ENCODE peak calls at places on chromosome X, in seven cellular contexts. F, R, M, Q, V, E and N are unnamed samples.

GRCh38 chrX:10989386-10989785 is 121.7 kb upstream of the HCCS start:
- DNase-seq in F (no peak), R (no peak), M (no peak), Q (no peak), V (no peak), E (no peak), N (no peak)

GRCh38 chrX:107508925-107509324 is 59.5 kb downstream of the FRMPD3 start:
- DNase-seq in F (no peak), R (no peak), M (no peak), Q (no peak), V (no peak), E (no peak), N (no peak)

GRCh38 chrX:30513284-30513683 is 64.3 kb downstream of the TASL start:
- DNase-seq in F (peak; percentile 4), R (no peak), M (peak; percentile 5), Q (no peak), V (no peak), E (peak; percentile 11), N (no peak)

GRCh38 chrX:73922856-73923429 is 359.9 kb downstream of the CHIC1 start:
- DNase-seq in F (no peak), R (no peak), M (no peak), Q (no peak), V (no peak), E (no peak), N (no peak)

GRCh38 chrX:41022579-41022978 is 62.7 kb upstream of the USP9X start:
- DNase-seq in F (peak; percentile 83), R (no peak), M (no peak), Q (no peak), V (no peak), E (no peak), N (no peak)

GRCh38 chrX:119784747-119785446 is 6.5 kb downstream of the RPL39 start:
- DNase-seq in F (no peak), R (no peak), M (peak; percentile 47), Q (no peak), V (peak; percentile 51), E (peak; percentile 37), N (no peak)

GRCh38 chrX:98501441-98501840 is 1617.7 kb downstream of the RPA4 start:
- DNase-seq in F (no peak), R (no peak), M (no peak), Q (no peak), V (no peak), E (no peak), N (no peak)

GRCh38 chrX:7435822-7436221 is 287.9 kb upstream of the PUDP start:
- DNase-seq in F (no peak), R (no peak), M (no peak), Q (no peak), V (no peak), E (no peak), N (no peak)

GRCh38 chrX:30504309-30504708 is 73.3 kb downstream of the TASL start:
- DNase-seq in F (peak; percentile 20), R (peak; percentile 5), M (peak; percentile 8), Q (no peak), V (no peak), E (peak; percentile 11), N (no peak)

GRCh38 chrX:41118156-41118555 is 32.9 kb downstream of the USP9X start:
- DNase-seq in F (no peak), R (no peak), M (no peak), Q (no peak), V (no peak), E (no peak), N (no peak)

GRCh38 chrX:16892504-16893362 is 22.6 kb upstream of the RBBP7 start:
- DNase-seq in F (peak; percentile 50), R (peak; percentile 25), M (peak; percentile 67), Q (no peak), V (peak; percentile 62), E (peak; percentile 60), N (peak; percentile 42)

GRCh38 chrX:111114806-111115205 is 18.8 kb downstream of the PAK3 start:
- DNase-seq in F (no peak), R (no peak), M (no peak), Q (no peak), V (no peak), E (no peak), N (no peak)

GRCh38 chrX:129984196-129984962 is 1.9 kb downstream of the BCORL1 start:
- DNase-seq in F (no peak), R (no peak), M (peak; percentile 86), Q (no peak), V (peak; percentile 53), E (peak; percentile 73), N (peak; percentile 42)

GRCh38 chrX:44770111-44770510 is 73.7 kb upstream of the DUSP21 start:
- DNase-seq in F (no peak), R (no peak), M (no peak), Q (no peak), V (no peak), E (no peak), N (no peak)

GRCh38 chrX:153775293-153775595 is 5.6 kb upstream of the SRPK3 start:
- DNase-seq in F (no peak), R (no peak), M (peak; percentile 28), Q (no peak), V (no peak), E (no peak), N (no peak)

DNA sequence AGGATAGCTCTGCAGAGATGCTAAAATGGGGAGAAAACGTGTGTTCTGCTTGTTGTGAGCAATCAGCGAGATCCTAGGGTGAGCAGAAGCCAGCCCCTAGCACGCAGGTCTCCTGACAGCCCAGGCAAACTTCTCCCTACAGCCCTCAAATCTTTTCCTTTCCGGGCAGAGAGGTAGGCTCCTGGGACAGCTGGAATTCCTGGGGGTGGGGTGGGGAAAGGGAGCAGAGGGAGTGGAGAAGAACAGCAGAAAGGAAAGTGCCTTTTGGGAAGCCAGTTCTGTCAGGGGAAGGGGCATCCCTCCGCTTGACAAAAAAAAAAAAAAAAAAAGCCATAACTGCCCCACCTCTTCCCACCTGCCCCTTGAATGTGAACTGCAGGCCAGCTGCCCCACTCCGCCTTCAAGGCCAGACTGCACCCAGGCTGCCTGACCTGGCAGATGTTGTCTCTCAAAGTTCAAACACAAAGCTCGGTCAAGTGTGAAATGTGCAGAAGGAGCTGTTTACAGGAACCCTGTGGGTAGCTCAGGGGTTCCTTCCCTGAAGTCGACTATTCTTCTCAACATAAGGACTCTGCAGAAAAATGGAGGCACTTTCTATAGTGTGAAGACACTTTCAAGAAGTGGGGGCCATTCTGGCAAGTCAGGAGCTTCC is 16.4 kb downstream of the FGD1 start:
- DNase-seq in F (no peak), R (no peak), M (no peak), Q (no peak), V (peak; percentile 53), E (no peak), N (no peak)
- TF ChIP-seq POLR2AphosphoS5 in F (no peak), R (no peak), M (no peak), Q (no peak), V (no peak), E (no peak), N (no peak)

DNA sequence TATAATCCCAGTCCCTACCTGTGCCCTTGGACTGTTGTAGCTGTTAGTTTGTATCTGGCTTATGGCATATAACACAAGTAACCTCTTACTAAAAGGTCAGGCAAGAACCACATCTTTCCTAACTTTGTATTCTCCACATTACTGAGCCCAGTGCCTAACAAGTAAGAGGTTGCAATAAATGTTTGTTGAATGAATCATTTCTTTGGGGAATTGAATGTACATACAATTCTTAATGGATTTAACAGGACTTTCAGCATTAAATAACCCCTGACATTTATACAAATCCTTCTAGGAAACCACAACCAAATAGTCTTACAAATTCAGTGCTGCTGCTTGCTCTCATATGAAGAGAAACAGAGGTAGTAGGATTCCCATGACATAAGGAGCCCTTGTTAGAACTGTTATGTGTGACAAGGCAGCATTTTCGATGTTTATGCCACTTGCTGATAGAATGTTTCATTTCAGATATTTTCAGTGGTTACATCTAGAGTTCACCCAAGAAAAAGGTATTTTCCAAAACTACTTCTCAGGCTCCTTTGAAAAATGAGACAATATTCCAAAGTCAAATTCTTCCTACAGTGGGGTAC is 62.0 kb downstream of the MBNL3 start:
- DNase-seq in F (no peak), R (no peak), M (no peak), Q (no peak), V (no peak), E (no peak), N (no peak)
- TF ChIP-seq TAF1 in F (no peak), R (no peak), M (no peak), Q (no peak), V (no peak), E (no peak), N (no peak)

GRCh38 chrX:100643212-100643611 is 787 bp upstream of the SRPX2 start:
- DNase-seq in F (no peak), R (no peak), M (no peak), Q (no peak), V (no peak), E (no peak), N (no peak)

GRCh38 chrX:100647095-100647494 is 3.1 kb downstream of the SRPX2 start:
- DNase-seq in F (no peak), R (no peak), M (no peak), Q (no peak), V (no peak), E (no peak), N (no peak)

GRCh38 chrX:100642296-100642695 is 1.7 kb upstream of the SRPX2 start:
- DNase-seq in F (no peak), R (no peak), M (no peak), Q (no peak), V (no peak), E (no peak), N (no peak)

GRCh38 chrX:100645106-100645505 is 1.1 kb downstream of the SRPX2 start:
- DNase-seq in F (no peak), R (no peak), M (no peak), Q (no peak), V (no peak), E (no peak), N (no peak)

DNA sequence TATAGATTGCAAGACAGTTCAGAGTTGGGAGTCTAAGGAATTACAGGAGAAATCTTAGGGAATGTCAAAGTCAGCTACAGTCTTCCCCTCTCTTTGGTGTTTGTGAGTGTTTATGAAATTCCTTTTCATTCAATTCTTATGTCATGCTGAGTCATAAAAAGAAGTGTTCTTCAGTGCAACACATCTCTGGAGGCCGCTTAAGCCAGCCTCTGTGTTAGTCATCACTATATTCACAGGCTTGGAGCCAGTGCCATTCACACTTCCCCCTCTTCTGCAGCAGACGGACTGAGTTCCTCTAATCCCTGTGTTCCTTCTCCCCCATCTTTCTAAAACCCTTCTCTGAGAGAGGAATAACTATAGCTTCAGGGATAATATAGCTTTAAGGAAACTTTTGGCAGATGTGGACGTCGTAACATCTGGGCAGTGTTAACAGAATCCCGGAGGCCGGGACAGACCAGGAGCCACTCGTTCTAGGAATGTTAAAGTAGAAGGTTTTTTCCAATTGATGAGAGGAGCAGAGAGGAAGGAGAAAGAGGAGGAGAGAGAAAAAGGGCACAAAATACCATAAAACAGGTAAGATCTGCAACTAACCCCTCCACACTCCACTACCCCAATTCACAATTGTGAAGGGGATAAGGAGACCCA is at the start of gene SRPX2:
- DNase-seq in F (no peak), R (no peak), M (no peak), Q (no peak), V (no peak), E (no peak), N (no peak)
- TF ChIP-seq POLR2AphosphoS5 in F (no peak), R (no peak), M (no peak), Q (no peak), V (no peak), E (no peak), N (no peak)

DNA sequence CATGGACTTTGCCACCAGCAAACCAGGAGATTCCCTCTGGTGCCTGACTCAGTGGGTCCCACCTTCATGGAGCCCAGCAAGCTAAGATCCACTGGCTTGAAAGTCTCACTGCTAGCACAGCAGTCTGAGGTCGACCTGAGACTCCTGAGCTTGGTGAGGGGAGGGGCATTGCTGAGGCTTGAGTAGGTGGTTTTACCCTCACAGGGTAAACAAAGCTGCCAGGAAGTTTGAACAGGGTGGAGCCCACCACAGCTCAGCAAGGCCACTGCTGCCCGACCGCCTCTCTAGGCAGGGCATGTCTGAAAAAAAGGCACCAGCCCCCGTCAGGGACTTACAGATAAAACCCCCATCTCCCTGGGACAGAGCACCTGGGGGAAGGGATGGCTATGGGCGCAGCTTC is 28.1 kb downstream of the FAM9A start:
- DNase-seq in F (no peak), R (no peak), M (no peak), Q (no peak), V (no peak), E (no peak), N (no peak)
- TF ChIP-seq TAF1 in F (no peak), R (no peak), M (no peak), Q (no peak), V (no peak), E (no peak), N (no peak)